ENCODE peak calls at places on chromosomes 13 and 19, in five cellular contexts. R is NCI-H1417; O is RPMI7951; W is CD8-positive, alpha-beta T cell; E is AG08395. V is an unnamed sample.

GRCh38 chr19:57171551-57172081 is 4.3 kb upstream of the DUXA start:
- DNase-seq in W (peak), E (peak), O (peak), R (no peak), V (peak)

GRCh38 chr13:33004454-33004853 is 11.8 kb upstream of the KL start:
- DNase-seq in R (no peak), E (no peak), O (peak), W (no peak), V (no peak)

GRCh38 chr19:13163609-13164364 is 13.6 kb downstream of the IER2 start:
- DNase-seq in R (no peak), O (peak), W (peak), E (peak), V (no peak)

GRCh38 chr13:23268441-23268840 is 87.7 kb downstream of the SGCG start:
- DNase-seq in W (no peak), E (no peak), O (no peak), R (no peak), V (no peak)

GRCh38 chr19:49856574-49857021 is 5.6 kb downstream of the PTOV1 start:
- DNase-seq in R (no peak), W (no peak), E (no peak), O (no peak), V (no peak)

GRCh38 chr19:38290631-38291147 is 13.4 kb upstream of the C19orf33 start:
- DNase-seq in W (no peak), R (no peak), O (peak), E (peak), V (no peak)

GRCh38 chr13:80276371-80277289 is 64.3 kb downstream of the SPRY2 start:
- DNase-seq in E (no peak), O (peak), W (no peak), R (peak), V (peak)

GRCh38 chr13:74062933-74063332 is 71.3 kb downstream of the KLF12 start:
- DNase-seq in O (peak), W (no peak), R (no peak), E (peak), V (no peak)

GRCh38 chr13:74511523-74511922 is 377.3 kb upstream of the KLF12 start:
- DNase-seq in O (no peak), E (no peak), R (no peak), W (no peak), V (no peak)

GRCh38 chr19:54871713-54872112 is 2.3 kb upstream of the FCAR start:
- DNase-seq in R (no peak), E (no peak), W (no peak), O (no peak), V (no peak)

GRCh38 chr13:53101883-53102282 is 73.3 kb downstream of the OLFM4 start:
- DNase-seq in R (no peak), W (no peak), O (no peak), E (no peak), V (no peak)

GRCh38 chr19:40445006-40445312 is 824 bp upstream of the SERTAD3 start:
- DNase-seq in E (no peak), W (no peak), O (no peak), R (no peak), V (no peak)

GRCh38 chr13:65744761-65745160 is 1485.4 kb downstream of the PCDH9 start:
- DNase-seq in O (no peak), E (peak), R (no peak), W (no peak), V (no peak)

GRCh38 chr13:66927562-66927961 is 302.6 kb downstream of the PCDH9 start:
- DNase-seq in R (no peak), E (no peak), O (no peak), W (no peak), V (no peak)

GRCh38 chr19:17505218-17505617 is 6.2 kb upstream of the PGLS start:
- DNase-seq in O (no peak), R (no peak), W (no peak), E (no peak), V (no peak)

GRCh38 chr19:10269333-10270179 is 1.4 kb upstream of the ICAM1 start:
- DNase-seq in O (peak), W (peak), E (peak), R (peak), V (peak)

GRCh38 chr13:111326621-111326965 is 6.2 kb downstream of the TEX29 start:
- DNase-seq in R (no peak), W (no peak), O (no peak), E (no peak), V (no peak)

GRCh38 chr13:75135325-75135825 is 346.6 kb downstream of the TBC1D4 start:
- DNase-seq in W (no peak), O (peak), E (peak), R (no peak), V (no peak)

GRCh38 chr19:6608950-6609349 is 18.0 kb upstream of the CD70 start:
- DNase-seq in W (no peak), O (peak), R (no peak), E (no peak), V (no peak)

GRCh38 chr13:22848539-22849052 is 332.2 kb upstream of the SGCG start:
- DNase-seq in R (no peak), O (peak), W (no peak), E (no peak), V (no peak)

GRCh38 chr19:50384685-50385535 is 763 bp downstream of the POLD1 start:
- DNase-seq in O (peak), R (no peak), W (no peak), E (no peak), V (no peak)